ENCODE peak calls at places on chromosomes 12 and 14, in four cellular contexts. J, P, C and I are unnamed samples.

GRCh38 chr14:95460647-95461478 is 55.6 kb downstream of the SYNE3 start:
- DNase-seq in C (no peak), P (no peak), J (peak; percentile 51), I (peak; percentile 92)

GRCh38 chr14:94689218-94689984 is 77.2 kb downstream of the SERPINA3 start:
- DNase-seq in C (peak; percentile 62), J (peak; percentile 30), P (peak; percentile 68), I (no peak)

GRCh38 chr14:96894966-96895365 is 97.8 kb downstream of the VRK1 start:
- DNase-seq in C (no peak), J (no peak), P (no peak), I (no peak)

GRCh38 chr12:67692135-67692534 is 43.6 kb downstream of the DYRK2 start:
- DNase-seq in P (no peak), C (no peak), J (no peak), I (no peak)

GRCh38 chr12:113333111-113333750 is 1.7 kb downstream of the SLC8B1 start:
- DNase-seq in C (no peak), P (no peak), J (no peak), I (no peak)

GRCh38 chr14:100816950-100817901 is 8.7 kb upstream of the MEG3 start:
- DNase-seq in C (no peak), P (no peak), J (no peak), I (no peak)

GRCh38 chr14:91509083-91509877 is 830 bp downstream of the PPP4R3A start:
- DNase-seq in P (peak; percentile 39), J (no peak), C (peak; percentile 59), I (no peak)

GRCh38 chr12:46553911-46554310 is 181.3 kb upstream of the SLC38A2 start:
- DNase-seq in J (no peak), C (no peak), P (no peak), I (no peak)

DNA sequence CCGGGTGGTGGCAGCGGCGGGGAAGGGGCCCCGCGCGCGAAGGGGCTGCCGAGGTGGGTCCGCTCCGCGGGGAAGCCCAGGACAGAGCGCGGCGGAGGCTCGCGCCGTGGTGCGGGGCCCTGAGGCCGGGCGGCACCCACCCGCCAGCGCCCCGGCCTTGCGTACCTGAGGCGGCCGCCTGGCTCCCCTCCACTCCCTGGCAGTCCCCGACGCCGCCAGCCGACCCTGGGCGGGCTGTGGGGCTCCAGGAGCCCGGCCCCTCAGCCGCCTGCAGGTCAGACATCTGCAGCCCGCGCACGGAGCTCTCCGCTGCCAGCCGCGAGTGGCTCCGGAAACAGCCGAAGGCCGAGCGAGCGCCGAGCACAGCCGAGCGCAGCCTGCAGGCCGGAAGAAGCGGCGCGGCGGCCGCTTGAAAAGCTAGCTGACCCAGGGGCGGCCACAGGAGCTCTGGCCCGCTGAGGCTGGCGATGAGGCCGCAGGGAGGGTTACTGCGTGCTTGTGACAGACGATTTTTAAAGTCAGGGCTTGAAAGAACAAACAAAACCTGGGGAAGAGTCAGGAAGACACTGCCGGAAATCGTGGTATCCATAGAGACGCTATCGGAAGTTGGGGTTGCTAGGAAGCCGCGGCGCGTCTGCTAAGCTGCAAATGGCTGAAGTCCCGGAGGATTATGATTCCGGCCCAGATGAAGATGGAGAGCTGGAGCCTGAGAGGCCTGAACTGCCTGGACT is at the start of the genes SAMD15 and TMED8:
- DNase-seq in J (peak; percentile 73), C (peak; percentile 89), P (peak; percentile 82), I (peak; percentile 93)
- TF ChIP-seq POLR2A in J (peak; percentile 57), C (peak; percentile 35), P (no peak), I (no peak)

GRCh38 chr12:122945047-122945592 is 21.1 kb downstream of the ABCB9 start:
- DNase-seq in J (no peak), C (no peak), P (no peak), I (no peak)
- H3K4me3 ChIP-seq in J (no peak overlapping the region), C (no peak overlapping the region), P (no peak overlapping the region), I (no peak overlapping the region)

GRCh38 chr14:31207287-31207745 is 277 bp downstream of the HECTD1 start:
- DNase-seq in J (peak; percentile 90), P (no peak), C (no peak), I (peak; percentile 96)

GRCh38 chr14:31204593-31205534 is 2.7 kb downstream of the HECTD1 start:
- DNase-seq in P (no peak), J (no peak), C (no peak), I (no peak)

GRCh38 chr14:31206536-31207286 is 882 bp downstream of the HECTD1 start:
- DNase-seq in P (peak; percentile 50), C (peak; percentile 44), J (no peak), I (no peak)

GRCh38 chr14:31207746-31208545 is at the start of gene HECTD1:
- DNase-seq in P (peak; percentile 89), J (no peak), C (peak; percentile 95), I (peak; percentile 93)

DNA sequence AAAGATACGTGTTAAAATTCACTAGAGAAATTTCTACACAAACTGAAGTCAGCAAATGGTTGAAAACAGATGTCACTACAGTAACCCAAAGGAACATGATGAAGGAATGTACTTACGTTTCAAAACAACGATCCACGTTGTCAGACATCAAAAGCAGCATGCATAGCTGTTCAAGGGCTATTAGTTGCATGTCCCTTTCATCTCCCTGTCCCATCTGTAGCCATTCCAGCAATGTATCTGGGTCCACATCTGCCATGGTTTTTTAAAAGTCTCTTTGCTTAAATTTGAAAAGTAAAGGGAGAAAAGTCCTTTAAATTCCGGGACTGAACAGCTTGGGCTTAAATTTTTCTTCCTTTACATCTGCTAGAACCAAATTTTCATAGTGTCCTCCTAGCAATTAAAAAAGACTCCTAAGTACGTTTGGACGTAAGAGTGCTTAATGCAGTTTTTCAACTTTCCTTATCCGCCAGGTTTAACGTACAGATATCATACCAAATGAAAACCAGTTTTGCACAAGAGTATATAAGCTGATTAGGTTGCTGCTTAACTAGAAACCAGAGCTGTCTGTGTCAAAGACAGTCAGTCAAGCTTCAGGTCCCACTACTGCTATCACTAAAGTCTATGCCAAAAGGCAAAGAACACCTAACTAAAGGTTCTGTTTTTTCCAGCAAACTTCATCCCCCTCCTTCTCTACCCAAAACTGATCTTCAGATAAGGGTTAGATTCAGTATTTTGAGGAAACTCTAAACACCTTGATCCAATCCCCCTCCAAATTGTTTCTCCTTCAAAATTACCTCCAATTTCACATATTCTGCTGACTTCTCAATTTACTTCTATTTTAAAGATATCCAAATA is 1.7 kb downstream of the HECTD1 start:
- DNase-seq in P (no peak), J (no peak), C (no peak), I (no peak)
- TF ChIP-seq POLR2A in P (no peak), J (no peak), C (peak; percentile 10), I (no peak)

GRCh38 chr14:76264384-76264783 is 111.6 kb upstream of the ESRRB start:
- DNase-seq in P (no peak), J (no peak), C (no peak), I (peak; percentile 77)

GRCh38 chr14:76271371-76271770 is 104.6 kb upstream of the ESRRB start:
- DNase-seq in P (no peak), J (no peak), C (no peak), I (no peak)

GRCh38 chr14:76268013-76268376 is 107.9 kb upstream of the ESRRB start:
- DNase-seq in P (no peak), C (no peak), J (no peak), I (no peak)

GRCh38 chr14:76268700-76269099 is 107.2 kb upstream of the ESRRB start:
- DNase-seq in C (no peak), J (no peak), P (no peak), I (no peak)

DNA sequence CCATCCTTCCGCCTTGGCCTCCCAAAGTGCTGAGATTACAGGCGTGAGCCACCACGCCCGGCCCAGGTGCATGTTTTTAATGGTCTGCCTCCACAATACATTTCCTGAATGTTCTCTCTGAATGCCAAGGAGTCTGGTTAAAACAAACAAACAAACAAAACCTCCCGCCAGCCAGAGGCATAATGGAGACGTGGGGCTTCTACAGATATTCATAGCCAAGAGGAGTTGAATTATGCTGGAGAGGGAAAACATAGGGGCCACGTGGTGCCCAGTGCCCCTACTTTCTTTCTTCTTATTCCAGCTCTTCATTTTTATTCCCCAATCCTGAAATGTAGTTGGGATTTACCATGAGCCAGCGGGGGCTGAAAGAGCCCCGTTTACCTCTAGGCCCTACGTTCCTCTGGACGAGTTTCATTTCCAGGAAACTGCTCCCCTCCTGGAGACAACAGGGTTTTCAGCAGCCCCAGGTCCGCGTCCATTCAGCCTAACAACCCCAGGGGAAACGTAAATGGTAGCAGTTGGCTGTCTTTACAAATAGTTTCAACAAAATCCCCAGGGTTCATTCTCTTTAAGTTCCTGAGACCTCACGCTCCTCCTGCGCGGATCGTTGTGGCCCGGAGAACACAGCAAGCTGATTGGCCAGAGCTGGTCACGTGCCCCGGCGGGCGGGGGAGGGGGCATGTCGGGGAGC is 108.5 kb upstream of the ESRRB start:
- DNase-seq in P (peak; percentile 45), J (peak; percentile 29), C (peak; percentile 75), I (no peak)
- H3K4me3 ChIP-seq in P (peak overlapping the region; percentile 44), J (peak overlapping the region; percentile 34), C (peak overlapping the region; percentile 56), I (peak overlapping the region; percentile 63)

DNA sequence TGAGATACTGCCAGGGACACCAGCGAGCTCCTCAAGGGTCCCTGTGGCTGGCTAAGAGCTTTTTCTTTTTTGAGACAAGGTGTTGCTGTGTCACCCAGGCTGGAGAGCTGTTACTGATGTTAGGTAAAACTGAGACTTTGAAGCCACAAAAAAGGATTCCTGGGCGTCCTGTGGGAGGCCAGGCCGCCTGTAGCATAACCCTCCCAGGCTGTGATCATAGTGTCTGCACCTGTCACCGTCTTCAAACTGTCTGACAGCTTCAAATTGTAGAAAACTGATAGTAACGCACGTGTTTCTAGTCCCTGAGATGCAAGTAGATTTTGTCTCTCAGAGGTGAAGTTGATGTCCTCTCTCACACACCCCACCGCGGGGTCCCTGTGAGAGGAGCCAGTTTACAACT is 4.2 kb downstream of the ZFYVE21 start:
- DNase-seq in C (no peak), P (no peak), J (no peak), I (no peak)
- TF ChIP-seq POLR2A in C (no peak), P (no peak), J (no peak), I (no peak)